ENCODE peak calls at places on chromosomes 3 and 15, in five cellular contexts. One of them, this sample, is unnamed.

GRCh38 chr3:113136071-113136470 is 75.3 kb upstream of the BOC start:
- DNase-seq in Peyer's patch: no peak
- DNase-seq in CD8-positive, alpha-beta memory T cell: no peak
- DNase-seq in kidney epithelial cell: no peak
- DNase-seq in breast epithelium: no peak
- DNase-seq in this sample: no peak

GRCh38 chr15:70477750-70478250 is 285.6 kb downstream of the UACA start:
- DNase-seq in CD8-positive, alpha-beta memory T cell: peak; percentile 36
- DNase-seq in breast epithelium: no peak
- DNase-seq in kidney epithelial cell: no peak
- DNase-seq in Peyer's patch: no peak
- DNase-seq in this sample: no peak

GRCh38 chr15:40857601-40858351 is 13.9 kb downstream of the SPINT1 start:
- DNase-seq in Peyer's patch: peak; percentile 88
- DNase-seq in kidney epithelial cell: no peak
- DNase-seq in breast epithelium: peak; percentile 92
- DNase-seq in CD8-positive, alpha-beta memory T cell: peak; percentile 83
- DNase-seq in this sample: no peak

GRCh38 chr3:82274897-82275296 is 513.5 kb upstream of the GBE1 start:
- DNase-seq in Peyer's patch: no peak
- DNase-seq in breast epithelium: no peak
- DNase-seq in CD8-positive, alpha-beta memory T cell: no peak
- DNase-seq in kidney epithelial cell: peak; percentile 5
- DNase-seq in this sample: no peak

GRCh38 chr3:195139876-195140240 is 131.1 kb downstream of the XXYLT1 start:
- DNase-seq in Peyer's patch: no peak
- DNase-seq in CD8-positive, alpha-beta memory T cell: no peak
- DNase-seq in breast epithelium: no peak
- DNase-seq in kidney epithelial cell: no peak
- DNase-seq in this sample: no peak

GRCh38 chr3:143068059-143068458 is 51.5 kb upstream of the CHST2 start:
- DNase-seq in breast epithelium: no peak
- DNase-seq in CD8-positive, alpha-beta memory T cell: no peak
- DNase-seq in Peyer's patch: no peak
- DNase-seq in kidney epithelial cell: no peak
- DNase-seq in this sample: no peak

GRCh38 chr15:64746921-64747320 is 28.5 kb downstream of the RBPMS2 start:
- DNase-seq in kidney epithelial cell: no peak
- DNase-seq in Peyer's patch: no peak
- DNase-seq in breast epithelium: no peak
- DNase-seq in CD8-positive, alpha-beta memory T cell: no peak
- DNase-seq in this sample: no peak

GRCh38 chr15:67175643-67176071 is 78.8 kb downstream of the AAGAB start:
- DNase-seq in kidney epithelial cell: peak; percentile 38
- DNase-seq in breast epithelium: no peak
- DNase-seq in CD8-positive, alpha-beta memory T cell: no peak
- DNase-seq in Peyer's patch: peak; percentile 69
- DNase-seq in this sample: no peak

GRCh38 chr15:66149871-66150270 is 103.7 kb downstream of the MEGF11 start:
- DNase-seq in CD8-positive, alpha-beta memory T cell: no peak
- DNase-seq in breast epithelium: no peak
- DNase-seq in kidney epithelial cell: no peak
- DNase-seq in Peyer's patch: no peak
- DNase-seq in this sample: no peak

GRCh38 chr3:44136421-44136820 is 105.3 kb upstream of the TOPAZ1 start:
- DNase-seq in kidney epithelial cell: no peak
- DNase-seq in Peyer's patch: no peak
- DNase-seq in breast epithelium: no peak
- DNase-seq in CD8-positive, alpha-beta memory T cell: no peak
- DNase-seq in this sample: no peak

GRCh38 chr3:19901337-19901736 is 32.7 kb downstream of the EFHB start:
- DNase-seq in Peyer's patch: no peak
- DNase-seq in breast epithelium: no peak
- DNase-seq in CD8-positive, alpha-beta memory T cell: no peak
- DNase-seq in kidney epithelial cell: no peak
- DNase-seq in this sample: no peak

GRCh38 chr3:53890726-53891499 is 746 bp downstream of the SELENOK start:
- DNase-seq in CD8-positive, alpha-beta memory T cell: peak; percentile 73
- DNase-seq in Peyer's patch: peak; percentile 82
- DNase-seq in breast epithelium: no peak
- DNase-seq in kidney epithelial cell: no peak
- DNase-seq in this sample: no peak

GRCh38 chr15:59688383-59688887 is 685 bp downstream of the BNIP2 start:
- DNase-seq in Peyer's patch: no peak
- DNase-seq in breast epithelium: no peak
- DNase-seq in kidney epithelial cell: no peak
- DNase-seq in CD8-positive, alpha-beta memory T cell: no peak
- DNase-seq in this sample: no peak

GRCh38 chr3:7788881-7789280 is 712.7 kb upstream of the LMCD1 start:
- DNase-seq in kidney epithelial cell: no peak
- DNase-seq in Peyer's patch: no peak
- DNase-seq in CD8-positive, alpha-beta memory T cell: no peak
- DNase-seq in breast epithelium: no peak
- DNase-seq in this sample: no peak

DNA sequence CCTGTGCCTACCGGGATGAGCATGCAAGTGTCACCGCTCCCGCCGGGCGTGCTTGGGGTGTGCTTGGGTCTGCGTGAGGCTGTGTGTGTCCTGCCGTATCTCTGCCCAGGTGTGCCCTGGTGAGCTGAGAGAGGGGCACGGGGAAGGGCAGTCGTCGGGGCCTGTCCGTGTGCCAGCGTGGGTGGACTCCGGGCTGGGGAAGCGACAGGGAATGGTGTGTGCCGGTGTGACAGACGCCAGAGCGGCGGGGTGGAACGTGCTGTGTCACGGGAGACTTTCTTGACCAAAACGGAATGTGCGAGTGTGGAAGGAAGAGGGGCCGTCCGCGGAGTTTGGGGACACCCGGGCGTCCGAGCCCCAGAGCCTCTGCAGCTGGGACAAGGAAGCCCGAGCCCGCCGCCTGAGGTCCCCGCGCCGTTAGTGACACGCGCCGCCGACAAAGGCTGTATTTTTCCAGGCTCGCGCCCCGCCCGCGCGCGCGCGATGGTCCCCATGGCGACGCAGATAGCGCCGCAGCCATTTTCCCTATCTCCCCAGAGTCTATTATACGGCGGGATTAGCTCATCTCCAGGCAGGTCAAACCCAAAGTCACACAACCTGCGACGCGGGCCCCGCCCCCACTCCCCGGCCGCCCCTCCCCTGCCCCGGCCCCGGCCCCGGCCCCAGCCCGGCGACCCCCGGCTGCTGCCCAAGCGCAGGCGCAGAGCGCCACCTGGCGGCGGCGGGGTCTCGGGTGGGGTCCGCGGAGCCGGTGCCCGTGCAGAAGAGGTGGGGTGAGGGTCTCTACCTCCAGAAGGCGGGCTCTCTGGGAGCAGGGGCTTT is 4.5 kb upstream of the GATA2 start:
- DNase-seq in kidney epithelial cell: no peak
- DNase-seq in breast epithelium: no peak
- DNase-seq in Peyer's patch: peak; percentile 68
- DNase-seq in CD8-positive, alpha-beta memory T cell: peak; percentile 67
- DNase-seq in this sample: no peak
- H3K4me3 ChIP-seq in kidney epithelial cell: peak overlapping the region; percentile 21
- H3K4me3 ChIP-seq in breast epithelium: peak overlapping the region; percentile 55
- H3K4me3 ChIP-seq in Peyer's patch: peak overlapping the region; percentile 58
- H3K4me3 ChIP-seq in CD8-positive, alpha-beta memory T cell: no peak overlapping the region
- H3K4me3 ChIP-seq in this sample: peak overlapping the region; percentile 47

GRCh38 chr15:90497374-90497773 is 32.3 kb upstream of the CRTC3 start:
- DNase-seq in breast epithelium: no peak
- DNase-seq in kidney epithelial cell: no peak
- DNase-seq in CD8-positive, alpha-beta memory T cell: no peak
- DNase-seq in Peyer's patch: no peak
- DNase-seq in this sample: no peak
- H3K36me3 ChIP-seq in breast epithelium: peaks cover 10% of the 10 kb centered on the region
- H3K36me3 ChIP-seq in kidney epithelial cell: peaks cover 3% of the 10 kb centered on the region
- H3K36me3 ChIP-seq in CD8-positive, alpha-beta memory T cell: peaks cover 49% of the 10 kb centered on the region
- H3K36me3 ChIP-seq in Peyer's patch: peaks cover 98% of the 10 kb centered on the region
- H3K36me3 ChIP-seq in this sample: peaks cover 19% of the 10 kb centered on the region

GRCh38 chr15:89749526-89749925 is 1.5 kb downstream of the MESP1 start:
- DNase-seq in breast epithelium: no peak
- DNase-seq in CD8-positive, alpha-beta memory T cell: no peak
- DNase-seq in Peyer's patch: no peak
- DNase-seq in kidney epithelial cell: no peak
- DNase-seq in this sample: no peak
- H3K4me3 ChIP-seq in breast epithelium: peak overlapping the region; percentile 66
- H3K4me3 ChIP-seq in CD8-positive, alpha-beta memory T cell: no peak overlapping the region
- H3K4me3 ChIP-seq in Peyer's patch: no peak overlapping the region
- H3K4me3 ChIP-seq in kidney epithelial cell: no peak overlapping the region
- H3K4me3 ChIP-seq in this sample: no peak overlapping the region

GRCh38 chr3:186067360-186068242 is 41.3 kb downstream of the ETV5 start:
- DNase-seq in kidney epithelial cell: no peak
- DNase-seq in Peyer's patch: no peak
- DNase-seq in CD8-positive, alpha-beta memory T cell: no peak
- DNase-seq in breast epithelium: no peak
- DNase-seq in this sample: no peak

GRCh38 chr3:186070550-186070949 is 38.3 kb downstream of the ETV5 start:
- DNase-seq in CD8-positive, alpha-beta memory T cell: no peak
- DNase-seq in Peyer's patch: no peak
- DNase-seq in kidney epithelial cell: no peak
- DNase-seq in breast epithelium: no peak
- DNase-seq in this sample: no peak

GRCh38 chr3:186068243-186068552 is 40.7 kb downstream of the ETV5 start:
- DNase-seq in kidney epithelial cell: no peak
- DNase-seq in breast epithelium: no peak
- DNase-seq in Peyer's patch: no peak
- DNase-seq in CD8-positive, alpha-beta memory T cell: no peak
- DNase-seq in this sample: no peak

GRCh38 chr3:186070996-186071395 is 37.9 kb downstream of the ETV5 start:
- DNase-seq in CD8-positive, alpha-beta memory T cell: no peak
- DNase-seq in Peyer's patch: no peak
- DNase-seq in kidney epithelial cell: no peak
- DNase-seq in breast epithelium: no peak
- DNase-seq in this sample: peak; percentile 17

GRCh38 chr3:186070123-186070522 is 38.8 kb downstream of the ETV5 start:
- DNase-seq in kidney epithelial cell: no peak
- DNase-seq in CD8-positive, alpha-beta memory T cell: no peak
- DNase-seq in breast epithelium: no peak
- DNase-seq in Peyer's patch: no peak
- DNase-seq in this sample: no peak
- H3K36me3 ChIP-seq in kidney epithelial cell: no peaks in the 10 kb centered on the region
- H3K36me3 ChIP-seq in CD8-positive, alpha-beta memory T cell: no peaks in the 10 kb centered on the region
- H3K36me3 ChIP-seq in breast epithelium: no peaks in the 10 kb centered on the region
- H3K36me3 ChIP-seq in Peyer's patch: no peaks in the 10 kb centered on the region
- H3K36me3 ChIP-seq in this sample: peaks cover 3% of the 10 kb centered on the region

GRCh38 chr3:55246016-55246415 is 241.1 kb downstream of the WNT5A start:
- DNase-seq in Peyer's patch: no peak
- DNase-seq in CD8-positive, alpha-beta memory T cell: no peak
- DNase-seq in breast epithelium: no peak
- DNase-seq in kidney epithelial cell: no peak
- DNase-seq in this sample: no peak
- H3K4me3 ChIP-seq in Peyer's patch: no peak overlapping the region
- H3K4me3 ChIP-seq in CD8-positive, alpha-beta memory T cell: no peak overlapping the region
- H3K4me3 ChIP-seq in breast epithelium: no peak overlapping the region
- H3K4me3 ChIP-seq in kidney epithelial cell: no peak overlapping the region
- H3K4me3 ChIP-seq in this sample: no peak overlapping the region

GRCh38 chr3:185629554-185630181 is 43.6 kb downstream of the SENP2 start:
- DNase-seq in CD8-positive, alpha-beta memory T cell: no peak
- DNase-seq in breast epithelium: no peak
- DNase-seq in kidney epithelial cell: no peak
- DNase-seq in Peyer's patch: no peak
- DNase-seq in this sample: no peak

GRCh38 chr3:185631108-185631507 is 45.0 kb downstream of the SENP2 start:
- DNase-seq in Peyer's patch: no peak
- DNase-seq in kidney epithelial cell: no peak
- DNase-seq in CD8-positive, alpha-beta memory T cell: no peak
- DNase-seq in breast epithelium: no peak
- DNase-seq in this sample: no peak

GRCh38 chr3:185623909-185624308 is 37.8 kb downstream of the SENP2 start:
- DNase-seq in kidney epithelial cell: no peak
- DNase-seq in Peyer's patch: no peak
- DNase-seq in CD8-positive, alpha-beta memory T cell: no peak
- DNase-seq in breast epithelium: no peak
- DNase-seq in this sample: no peak

GRCh38 chr3:185630182-185630622 is 44.1 kb downstream of the SENP2 start:
- DNase-seq in Peyer's patch: peak; percentile 56
- DNase-seq in CD8-positive, alpha-beta memory T cell: no peak
- DNase-seq in kidney epithelial cell: no peak
- DNase-seq in breast epithelium: no peak
- DNase-seq in this sample: no peak

DNA sequence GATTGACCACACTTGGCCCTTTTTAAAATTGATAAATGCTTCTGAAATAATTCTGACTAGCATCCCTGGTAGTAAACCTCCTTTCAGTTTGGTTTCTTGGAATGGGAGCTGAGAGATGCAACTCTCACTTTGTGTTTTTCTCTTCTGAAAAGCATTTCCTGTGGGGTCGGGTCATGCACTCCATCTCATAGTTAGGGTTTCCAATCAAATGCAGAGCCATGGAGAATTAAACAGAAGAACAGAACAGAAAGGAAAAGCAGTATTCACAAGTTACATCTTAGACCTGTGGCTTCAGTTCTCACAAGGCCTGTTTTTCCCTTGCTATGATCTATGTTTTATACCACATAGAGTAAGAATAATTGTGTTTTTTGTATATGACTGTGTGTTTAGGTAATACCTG is 39.7 kb downstream of the SENP2 start:
- DNase-seq in breast epithelium: no peak
- DNase-seq in kidney epithelial cell: no peak
- DNase-seq in CD8-positive, alpha-beta memory T cell: no peak
- DNase-seq in Peyer's patch: no peak
- DNase-seq in this sample: no peak
- H3K36me3 ChIP-seq in breast epithelium: peaks cover 6% of the 10 kb centered on the region
- H3K36me3 ChIP-seq in kidney epithelial cell: no peaks in the 10 kb centered on the region
- H3K36me3 ChIP-seq in CD8-positive, alpha-beta memory T cell: peaks cover 12% of the 10 kb centered on the region
- H3K36me3 ChIP-seq in Peyer's patch: peaks cover 80% of the 10 kb centered on the region
- H3K36me3 ChIP-seq in this sample: peaks cover 3% of the 10 kb centered on the region

DNA sequence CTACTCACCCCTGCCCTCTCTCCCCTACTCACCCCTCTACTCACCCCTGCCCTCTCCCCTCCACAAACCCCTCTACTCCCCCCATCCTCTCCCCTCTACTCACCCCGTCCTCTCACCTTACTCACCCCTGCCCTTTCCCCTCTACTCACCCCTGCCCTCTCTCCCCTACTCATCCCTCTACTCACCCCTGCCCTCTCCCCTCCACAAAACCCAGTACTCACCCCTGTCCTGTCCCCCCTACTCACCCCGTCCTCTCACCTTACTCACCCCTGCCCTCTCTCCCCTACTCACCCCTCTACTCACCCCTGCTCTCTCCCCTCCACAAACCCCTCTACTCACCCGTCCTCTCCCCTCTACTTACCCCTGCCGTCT is 14.2 kb downstream of the BFSP2 start:
- DNase-seq in CD8-positive, alpha-beta memory T cell: no peak
- DNase-seq in Peyer's patch: no peak
- DNase-seq in kidney epithelial cell: no peak
- DNase-seq in breast epithelium: no peak
- DNase-seq in this sample: no peak
- H3K4me3 ChIP-seq in CD8-positive, alpha-beta memory T cell: no peak overlapping the region
- H3K4me3 ChIP-seq in Peyer's patch: no peak overlapping the region
- H3K4me3 ChIP-seq in kidney epithelial cell: no peak overlapping the region
- H3K4me3 ChIP-seq in breast epithelium: no peak overlapping the region
- H3K4me3 ChIP-seq in this sample: no peak overlapping the region

GRCh38 chr3:50351318-50351687 is 641 bp downstream of the CYB561D2 start:
- DNase-seq in breast epithelium: no peak
- DNase-seq in CD8-positive, alpha-beta memory T cell: no peak
- DNase-seq in kidney epithelial cell: no peak
- DNase-seq in Peyer's patch: no peak
- DNase-seq in this sample: no peak
- H3K36me3 ChIP-seq in breast epithelium: peaks cover 7% of the 10 kb centered on the region
- H3K36me3 ChIP-seq in CD8-positive, alpha-beta memory T cell: peaks cover 21% of the 10 kb centered on the region
- H3K36me3 ChIP-seq in kidney epithelial cell: peaks cover 1% of the 10 kb centered on the region
- H3K36me3 ChIP-seq in Peyer's patch: peaks cover 50% of the 10 kb centered on the region
- H3K36me3 ChIP-seq in this sample: peaks cover 23% of the 10 kb centered on the region